ENCODE peak calls at places on chromosomes 13 and 19, in five cellular contexts. W, C, L, B and K are unnamed samples.

GRCh38 chr13:113178070-113178895 is 19.8 kb downstream of the PROZ start:
- DNase-seq in W (peak), C (peak), L (no peak), B (no peak), K (peak)

GRCh38 chr19:1811472-1811894 is 593 bp downstream of the ATP8B3 start:
- DNase-seq in W (no peak), C (no peak), L (peak), B (peak), K (no peak)

GRCh38 chr13:61965756-61966155 is 550.1 kb upstream of the PCDH20 start:
- DNase-seq in W (no peak), C (no peak), L (no peak), B (no peak), K (no peak)

GRCh38 chr19:8821748-8822241 is 10.3 kb downstream of the ZNF558 start:
- DNase-seq in W (no peak), C (no peak), L (no peak), B (no peak), K (no peak)

GRCh38 chr19:40687525-40688016 is 2.9 kb downstream of the NUMBL start:
- DNase-seq in W (no peak), C (peak), L (no peak), B (no peak), K (peak)

GRCh38 chr19:33568706-33569105 is 47.1 kb upstream of the PEPD start:
- DNase-seq in W (no peak), C (no peak), L (no peak), B (no peak), K (no peak)

GRCh38 chr19:43504426-43505185 is at the start of gene PHLDB3:
- DNase-seq in W (no peak), C (no peak), L (no peak), B (no peak), K (no peak)

GRCh38 chr13:91539458-91540156 is 141.2 kb downstream of the GPC5 start:
- DNase-seq in W (no peak), C (no peak), L (no peak), B (no peak), K (no peak)

DNA sequence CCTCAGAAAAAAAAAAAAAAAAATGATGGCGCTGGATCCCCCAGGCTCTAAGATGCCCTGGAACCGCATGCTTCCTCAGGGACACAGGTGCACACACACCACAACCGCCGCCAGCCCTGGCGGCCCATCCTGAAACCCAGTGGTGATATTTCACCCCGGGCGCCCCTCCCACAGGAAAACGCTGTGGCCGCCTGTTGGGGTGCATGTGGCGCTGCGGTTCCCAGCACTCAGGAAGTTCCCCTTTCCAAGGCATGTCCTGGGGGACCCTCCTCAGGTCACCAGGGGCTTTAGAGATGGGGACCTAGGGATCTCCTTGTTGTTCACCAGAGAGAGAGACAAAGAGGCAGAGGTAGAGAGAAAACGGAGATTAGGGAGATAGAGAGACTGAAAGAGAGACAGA is 2.5 kb downstream of the ADGRE2 start:
- DNase-seq in W (no peak), C (no peak), L (no peak), B (no peak), K (no peak)
- H3K4me3 ChIP-seq in W (no peak), C (peak), L (no peak), B (peak), K (peak)

DNA sequence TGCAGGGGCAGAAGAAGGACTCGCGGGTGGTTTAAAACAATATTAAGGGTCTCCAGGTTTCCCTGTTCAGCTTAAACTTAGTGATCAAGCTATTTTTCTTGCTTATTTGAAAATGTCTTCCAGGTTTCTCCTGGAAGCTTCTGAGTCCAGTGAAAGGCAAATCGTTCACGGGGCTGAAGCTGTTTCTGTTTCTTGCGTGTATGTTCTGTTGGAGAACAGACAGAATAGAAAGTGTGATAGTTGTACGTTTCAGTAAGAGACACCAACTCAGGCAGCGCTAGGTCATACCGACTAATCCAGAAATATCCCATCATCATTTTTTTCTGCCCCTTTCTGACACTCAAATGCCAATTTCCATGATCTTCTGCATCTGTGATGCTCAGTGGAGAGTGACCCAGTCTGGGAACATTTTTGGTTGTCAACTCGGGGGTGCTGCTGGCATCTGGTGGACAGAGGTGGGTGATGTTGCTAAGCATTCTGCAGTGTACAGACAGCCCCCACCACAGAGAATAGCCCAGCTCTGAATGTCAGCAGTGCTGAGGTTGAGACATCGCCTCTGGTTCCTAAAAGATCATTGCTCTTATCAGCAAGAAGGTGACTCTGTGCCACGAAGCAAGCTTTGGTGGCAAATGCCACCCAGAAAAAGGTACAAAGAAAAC is 4.3 kb downstream of the KLF2 start:
- DNase-seq in W (no peak), C (no peak), L (peak), B (no peak), K (no peak)
- H3K4me3 ChIP-seq in W (peak), C (no peak), L (peak), B (no peak), K (no peak)

GRCh38 chr13:30303269-30303668 is 4.1 kb downstream of the KATNAL1 start:
- DNase-seq in W (no peak), C (no peak), L (no peak), B (no peak), K (no peak)
- H3K4me3 ChIP-seq in W (no peak), C (no peak), L (peak), B (no peak), K (no peak)

GRCh38 chr13:21372530-21372929 is 86.6 kb downstream of the ZDHHC20 start:
- DNase-seq in W (no peak), C (no peak), L (no peak), B (no peak), K (no peak)
- H3K4me3 ChIP-seq in W (no peak), C (no peak), L (no peak), B (no peak), K (no peak)

DNA sequence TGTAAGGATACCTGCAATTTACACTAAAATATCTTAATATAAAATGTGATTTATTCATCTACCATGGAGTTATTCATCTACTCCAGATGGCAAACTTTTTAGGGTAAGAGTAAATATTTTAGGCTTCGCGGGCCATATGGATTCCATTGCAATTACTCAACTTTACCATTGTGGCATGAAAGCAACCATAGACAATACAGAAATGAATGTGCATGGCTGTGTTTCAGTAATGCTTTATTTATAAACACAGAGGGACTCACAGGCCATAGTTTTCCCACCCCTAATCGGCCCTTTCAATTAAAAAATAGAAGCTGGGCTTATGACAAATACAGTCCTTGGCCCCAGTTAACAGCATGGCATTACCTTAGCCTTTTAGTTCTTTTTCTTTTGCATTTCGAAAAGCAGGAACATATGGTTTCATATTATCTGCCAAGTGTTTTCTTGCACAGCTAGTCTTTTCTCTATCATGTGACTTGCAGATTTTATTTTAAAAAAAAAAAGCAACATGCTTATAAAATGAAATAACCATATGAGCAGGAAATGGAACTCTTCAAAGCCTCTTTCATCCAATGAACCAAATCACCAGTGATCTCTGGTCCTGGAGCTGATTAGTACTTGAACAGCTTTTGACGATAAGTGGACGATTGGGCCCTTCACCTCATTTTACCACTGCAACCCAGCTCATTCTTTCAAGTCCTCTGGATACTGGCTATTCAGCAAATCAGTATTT is 64.0 kb downstream of the LHFPL6 start:
- DNase-seq in W (peak), C (no peak), L (no peak), B (no peak), K (no peak)
- H3K4me3 ChIP-seq in W (no peak), C (no peak), L (no peak), B (no peak), K (no peak)

DNA sequence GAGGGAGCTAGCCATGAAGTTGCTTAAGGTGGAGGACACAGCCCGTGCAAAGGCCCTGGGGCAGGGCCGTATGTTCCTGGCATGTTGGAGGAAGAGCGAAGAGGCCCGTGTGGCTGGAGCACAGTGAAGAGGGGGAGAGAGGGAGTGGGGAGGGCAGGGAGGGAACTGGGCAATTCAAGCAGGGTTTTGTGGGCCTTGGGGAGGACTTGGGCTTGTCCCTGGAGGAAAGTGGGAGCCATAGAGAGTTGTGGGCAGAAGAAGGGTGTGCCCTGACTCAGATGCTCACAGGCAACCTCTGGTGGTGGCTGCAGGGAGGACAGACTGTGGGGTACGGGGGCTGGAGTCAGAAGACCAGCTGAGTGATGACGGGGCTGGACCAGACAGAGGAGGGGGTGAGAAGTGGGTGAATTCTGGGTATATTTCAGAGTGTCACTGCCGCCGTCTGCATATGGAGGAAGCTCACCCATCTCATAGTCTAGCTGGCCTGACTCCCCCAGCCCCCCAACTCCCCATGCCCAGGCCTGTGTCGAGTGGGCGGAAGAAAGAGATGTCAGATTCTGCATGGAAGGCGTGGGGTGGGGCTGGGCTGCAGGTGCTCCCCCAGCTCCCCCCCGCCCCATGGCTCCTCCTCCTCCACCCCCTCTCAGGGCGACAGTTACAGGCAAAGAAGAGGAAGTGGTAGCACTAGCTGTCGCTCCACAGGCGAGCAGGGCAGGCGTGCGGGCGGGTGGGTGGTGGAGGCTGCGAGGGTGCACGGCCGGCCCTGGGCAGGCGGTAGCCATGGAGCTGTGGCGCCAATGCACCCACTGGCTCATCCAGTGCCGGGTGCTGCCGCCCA is at the start of gene VAV1:
- DNase-seq in W (no peak), C (no peak), L (peak), B (no peak), K (no peak)
- H3K4me3 ChIP-seq in W (no peak), C (no peak), L (peak), B (no peak), K (no peak)

GRCh38 chr13:44653261-44653660 is 77.1 kb upstream of the TSC22D1 start:
- DNase-seq in W (no peak), C (no peak), L (no peak), B (no peak), K (no peak)
- H3K4me3 ChIP-seq in W (no peak), C (no peak), L (no peak), B (no peak), K (no peak)

DNA sequence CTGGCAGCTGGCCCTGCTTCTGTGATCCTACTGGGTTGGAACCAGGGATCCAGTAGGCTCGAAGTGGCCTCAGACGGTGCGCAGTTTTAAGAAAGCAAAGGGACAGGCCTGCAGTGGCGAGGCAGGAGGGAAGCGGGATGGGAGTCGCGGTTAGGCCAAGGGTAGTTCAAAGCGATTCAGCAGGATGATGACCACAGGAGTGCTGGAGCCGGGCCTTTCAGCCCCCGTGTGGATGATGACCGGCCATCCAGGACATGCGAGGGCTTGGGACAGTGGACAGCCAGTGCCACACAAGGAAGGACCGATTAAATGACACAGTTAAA is 853 bp downstream of the RNASEH2B start:
- DNase-seq in W (no peak), C (no peak), L (peak), B (peak), K (no peak)
- H3K4me3 ChIP-seq in W (peak), C (peak), L (peak), B (peak), K (peak)

GRCh38 chr19:36579255-36579654 is 6.2 kb upstream of the ZNF529 start:
- DNase-seq in W (no peak), C (no peak), L (no peak), B (no peak), K (no peak)
- H3K4me3 ChIP-seq in W (no peak), C (no peak), L (no peak), B (no peak), K (no peak)